ENCODE peak calls at places on chromosomes 7 and 10, in six cellular contexts. One of them, this sample, is unnamed.

GRCh38 chr7:45421826-45422225 is 152.3 kb upstream of the ADCY1 start:
- ATAC-seq in heart right ventricle: no peak
- ATAC-seq in CD4-positive, alpha-beta T cell: no peak
- ATAC-seq in right lobe of liver: no peak
- ATAC-seq in A549: no peak
- ATAC-seq in Right ventricle myocardium inferior: no peak
- ATAC-seq in this sample: no peak

GRCh38 chr10:109892087-109892486 is 31.2 kb downstream of the XPNPEP1 start:
- ATAC-seq in CD4-positive, alpha-beta T cell: no peak
- ATAC-seq in heart right ventricle: no peak
- ATAC-seq in A549: no peak
- ATAC-seq in Right ventricle myocardium inferior: no peak
- ATAC-seq in right lobe of liver: no peak
- ATAC-seq in this sample: no peak

GRCh38 chr7:153188161-153188560 is 428.6 kb downstream of the ACTR3B start:
- ATAC-seq in Right ventricle myocardium inferior: no peak
- ATAC-seq in heart right ventricle: no peak
- ATAC-seq in CD4-positive, alpha-beta T cell: no peak
- ATAC-seq in right lobe of liver: no peak
- ATAC-seq in A549: no peak
- ATAC-seq in this sample: no peak

GRCh38 chr10:86595496-86595895 is 58.9 kb upstream of the OPN4 start:
- ATAC-seq in right lobe of liver: no peak
- ATAC-seq in heart right ventricle: no peak
- ATAC-seq in CD4-positive, alpha-beta T cell: no peak
- ATAC-seq in Right ventricle myocardium inferior: no peak
- ATAC-seq in A549: no peak
- ATAC-seq in this sample: no peak

GRCh38 chr10:6464862-6465430 is 115.1 kb downstream of the PRKCQ start:
- ATAC-seq in CD4-positive, alpha-beta T cell: no peak
- ATAC-seq in heart right ventricle: no peak
- ATAC-seq in Right ventricle myocardium inferior: no peak
- ATAC-seq in A549: no peak
- ATAC-seq in right lobe of liver: no peak
- ATAC-seq in this sample: no peak

GRCh38 chr7:151088856-151089699 is 2.8 kb downstream of the AGAP3 start:
- ATAC-seq in heart right ventricle: peak; percentile 70
- ATAC-seq in right lobe of liver: peak; percentile 42
- ATAC-seq in A549: no peak
- ATAC-seq in CD4-positive, alpha-beta T cell: no peak
- ATAC-seq in Right ventricle myocardium inferior: peak; percentile 34
- ATAC-seq in this sample: peak; percentile 51

GRCh38 chr10:124436191-124436638 is 13.6 kb downstream of the NKX1-2 start:
- ATAC-seq in CD4-positive, alpha-beta T cell: no peak
- ATAC-seq in heart right ventricle: no peak
- ATAC-seq in Right ventricle myocardium inferior: no peak
- ATAC-seq in A549: no peak
- ATAC-seq in right lobe of liver: no peak
- ATAC-seq in this sample: no peak

GRCh38 chr10:86872757-86873156 is 84.7 kb downstream of the MMRN2 start:
- ATAC-seq in right lobe of liver: peak; percentile 90
- ATAC-seq in A549: no peak
- ATAC-seq in heart right ventricle: peak; percentile 53
- ATAC-seq in CD4-positive, alpha-beta T cell: no peak
- ATAC-seq in Right ventricle myocardium inferior: peak; percentile 45
- ATAC-seq in this sample: peak; percentile 46

GRCh38 chr10:59180689-59181270 is 4.3 kb downstream of the PHYHIPL start:
- ATAC-seq in CD4-positive, alpha-beta T cell: no peak
- ATAC-seq in Right ventricle myocardium inferior: no peak
- ATAC-seq in A549: no peak
- ATAC-seq in heart right ventricle: no peak
- ATAC-seq in right lobe of liver: no peak
- ATAC-seq in this sample: no peak

GRCh38 chr7:23470290-23471089 is at the start of gene IGF2BP3:
- ATAC-seq in CD4-positive, alpha-beta T cell: no peak
- ATAC-seq in right lobe of liver: no peak
- ATAC-seq in Right ventricle myocardium inferior: no peak
- ATAC-seq in A549: peak; percentile 35
- ATAC-seq in heart right ventricle: no peak
- ATAC-seq in this sample: no peak

GRCh38 chr7:102953421-102953820 is 40.6 kb downstream of the LRRC17 start:
- ATAC-seq in Right ventricle myocardium inferior: no peak
- ATAC-seq in A549: no peak
- ATAC-seq in CD4-positive, alpha-beta T cell: no peak
- ATAC-seq in heart right ventricle: no peak
- ATAC-seq in right lobe of liver: no peak
- ATAC-seq in this sample: no peak

GRCh38 chr10:67492317-67493019 is 203.5 kb downstream of the CTNNA3 start:
- ATAC-seq in CD4-positive, alpha-beta T cell: no peak
- ATAC-seq in right lobe of liver: no peak
- ATAC-seq in A549: peak; percentile 56
- ATAC-seq in Right ventricle myocardium inferior: no peak
- ATAC-seq in heart right ventricle: no peak
- ATAC-seq in this sample: no peak

GRCh38 chr7:41940760-41941343 is 238.0 kb upstream of the INHBA start:
- ATAC-seq in right lobe of liver: peak; percentile 79
- ATAC-seq in A549: peak; percentile 79
- ATAC-seq in CD4-positive, alpha-beta T cell: peak; percentile 71
- ATAC-seq in heart right ventricle: peak; percentile 88
- ATAC-seq in Right ventricle myocardium inferior: peak; percentile 82
- ATAC-seq in this sample: peak; percentile 76

GRCh38 chr10:32347363-32347735 is 391 bp upstream of the EPC1 start:
- ATAC-seq in A549: no peak
- ATAC-seq in heart right ventricle: no peak
- ATAC-seq in right lobe of liver: no peak
- ATAC-seq in CD4-positive, alpha-beta T cell: peak; percentile 1
- ATAC-seq in Right ventricle myocardium inferior: no peak
- ATAC-seq in this sample: no peak

GRCh38 chr7:5322621-5323410 is 40.1 kb downstream of the SLC29A4 start:
- ATAC-seq in right lobe of liver: no peak
- ATAC-seq in A549: no peak
- ATAC-seq in heart right ventricle: no peak
- ATAC-seq in CD4-positive, alpha-beta T cell: no peak
- ATAC-seq in Right ventricle myocardium inferior: no peak
- ATAC-seq in this sample: no peak

GRCh38 chr7:91556956-91557650 is 292.9 kb downstream of the FZD1 start:
- ATAC-seq in heart right ventricle: no peak
- ATAC-seq in right lobe of liver: no peak
- ATAC-seq in CD4-positive, alpha-beta T cell: no peak
- ATAC-seq in A549: no peak
- ATAC-seq in Right ventricle myocardium inferior: no peak
- ATAC-seq in this sample: no peak

GRCh38 chr7:28609608-28610007 is 197.3 kb downstream of the CREB5 start:
- ATAC-seq in right lobe of liver: no peak
- ATAC-seq in Right ventricle myocardium inferior: peak; percentile 81
- ATAC-seq in heart right ventricle: peak; percentile 73
- ATAC-seq in A549: no peak
- ATAC-seq in CD4-positive, alpha-beta T cell: no peak
- ATAC-seq in this sample: no peak

GRCh38 chr7:155129789-155130188 is 59.7 kb downstream of the HTR5A start:
- ATAC-seq in CD4-positive, alpha-beta T cell: no peak
- ATAC-seq in heart right ventricle: no peak
- ATAC-seq in Right ventricle myocardium inferior: no peak
- ATAC-seq in right lobe of liver: no peak
- ATAC-seq in A549: no peak
- ATAC-seq in this sample: no peak

GRCh38 chr7:46201966-46202365 is 280.9 kb upstream of the IGFBP3 start:
- ATAC-seq in A549: no peak
- ATAC-seq in heart right ventricle: no peak
- ATAC-seq in Right ventricle myocardium inferior: no peak
- ATAC-seq in CD4-positive, alpha-beta T cell: no peak
- ATAC-seq in right lobe of liver: no peak
- ATAC-seq in this sample: no peak

GRCh38 chr7:6228363-6228762 is 44.1 kb downstream of the CYTH3 start:
- ATAC-seq in heart right ventricle: peak; percentile 70
- ATAC-seq in A549: no peak
- ATAC-seq in CD4-positive, alpha-beta T cell: no peak
- ATAC-seq in right lobe of liver: peak; percentile 70
- ATAC-seq in Right ventricle myocardium inferior: peak; percentile 50
- ATAC-seq in this sample: no peak

GRCh38 chr10:52232561-52233350 is 81.3 kb upstream of the DKK1 start:
- ATAC-seq in CD4-positive, alpha-beta T cell: no peak
- ATAC-seq in Right ventricle myocardium inferior: peak; percentile 50
- ATAC-seq in heart right ventricle: no peak
- ATAC-seq in right lobe of liver: peak; percentile 60
- ATAC-seq in A549: peak; percentile 70
- ATAC-seq in this sample: no peak

GRCh38 chr10:96306516-96306915 is 2.3 kb downstream of the DNTT start:
- ATAC-seq in CD4-positive, alpha-beta T cell: peak; percentile 55
- ATAC-seq in A549: no peak
- ATAC-seq in right lobe of liver: peak; percentile 56
- ATAC-seq in Right ventricle myocardium inferior: peak; percentile 69
- ATAC-seq in heart right ventricle: peak; percentile 65
- ATAC-seq in this sample: no peak

GRCh38 chr10:118840071-118840775 is 85.5 kb upstream of the CACUL1 start:
- ATAC-seq in A549: no peak
- ATAC-seq in CD4-positive, alpha-beta T cell: no peak
- ATAC-seq in heart right ventricle: no peak
- ATAC-seq in Right ventricle myocardium inferior: no peak
- ATAC-seq in right lobe of liver: no peak
- ATAC-seq in this sample: no peak

GRCh38 chr7:1530946-1531262 is 402 bp downstream of the MAFK start:
- ATAC-seq in CD4-positive, alpha-beta T cell: peak; percentile 30
- ATAC-seq in right lobe of liver: no peak
- ATAC-seq in Right ventricle myocardium inferior: no peak
- ATAC-seq in A549: no peak
- ATAC-seq in heart right ventricle: no peak
- ATAC-seq in this sample: no peak

GRCh38 chr7:28903779-28904538 is 54.2 kb downstream of the TRIL start:
- ATAC-seq in heart right ventricle: no peak
- ATAC-seq in A549: no peak
- ATAC-seq in CD4-positive, alpha-beta T cell: no peak
- ATAC-seq in right lobe of liver: peak; percentile 49
- ATAC-seq in Right ventricle myocardium inferior: no peak
- ATAC-seq in this sample: no peak

GRCh38 chr10:110036640-110037039 is 28.9 kb downstream of the ADD3 start:
- ATAC-seq in heart right ventricle: no peak
- ATAC-seq in A549: no peak
- ATAC-seq in Right ventricle myocardium inferior: no peak
- ATAC-seq in right lobe of liver: no peak
- ATAC-seq in CD4-positive, alpha-beta T cell: no peak
- ATAC-seq in this sample: no peak

GRCh38 chr10:8159628-8160165 is 105.2 kb downstream of the GATA3 start:
- ATAC-seq in heart right ventricle: no peak
- ATAC-seq in CD4-positive, alpha-beta T cell: no peak
- ATAC-seq in Right ventricle myocardium inferior: no peak
- ATAC-seq in A549: no peak
- ATAC-seq in right lobe of liver: no peak
- ATAC-seq in this sample: no peak

GRCh38 chr7:3065724-3066143 is 22.1 kb upstream of the CARD11 start:
- ATAC-seq in Right ventricle myocardium inferior: no peak
- ATAC-seq in heart right ventricle: no peak
- ATAC-seq in CD4-positive, alpha-beta T cell: peak; percentile 36
- ATAC-seq in A549: no peak
- ATAC-seq in right lobe of liver: peak; percentile 26
- ATAC-seq in this sample: no peak

GRCh38 chr7:1156782-1157535 is 3.0 kb downstream of the ZFAND2A start:
- ATAC-seq in A549: peak; percentile 66
- ATAC-seq in CD4-positive, alpha-beta T cell: no peak
- ATAC-seq in Right ventricle myocardium inferior: no peak
- ATAC-seq in heart right ventricle: no peak
- ATAC-seq in right lobe of liver: peak; percentile 74
- ATAC-seq in this sample: no peak

GRCh38 chr7:112770051-112770450 is 20.1 kb downstream of the TMEM168 start:
- ATAC-seq in Right ventricle myocardium inferior: no peak
- ATAC-seq in right lobe of liver: no peak
- ATAC-seq in heart right ventricle: no peak
- ATAC-seq in A549: no peak
- ATAC-seq in CD4-positive, alpha-beta T cell: no peak
- ATAC-seq in this sample: no peak

GRCh38 chr10:94125856-94126255 is 132.1 kb downstream of the PLCE1 start:
- ATAC-seq in Right ventricle myocardium inferior: no peak
- ATAC-seq in heart right ventricle: no peak
- ATAC-seq in A549: no peak
- ATAC-seq in CD4-positive, alpha-beta T cell: no peak
- ATAC-seq in right lobe of liver: no peak
- ATAC-seq in this sample: no peak

GRCh38 chr10:63798599-63799498 is 277.6 kb downstream of the REEP3 start:
- ATAC-seq in heart right ventricle: peak; percentile 94
- ATAC-seq in Right ventricle myocardium inferior: peak; percentile 88
- ATAC-seq in CD4-positive, alpha-beta T cell: no peak
- ATAC-seq in A549: peak; percentile 51
- ATAC-seq in right lobe of liver: peak; percentile 77
- ATAC-seq in this sample: peak; percentile 82

GRCh38 chr7:113774182-113774807 is 144.5 kb downstream of the PPP1R3A start:
- ATAC-seq in Right ventricle myocardium inferior: peak; percentile 72
- ATAC-seq in heart right ventricle: peak; percentile 83
- ATAC-seq in A549: no peak
- ATAC-seq in right lobe of liver: peak; percentile 73
- ATAC-seq in CD4-positive, alpha-beta T cell: no peak
- ATAC-seq in this sample: no peak

GRCh38 chr7:107173691-107174406 is 5.0 kb downstream of the HBP1 start:
- ATAC-seq in Right ventricle myocardium inferior: no peak
- ATAC-seq in A549: no peak
- ATAC-seq in heart right ventricle: no peak
- ATAC-seq in right lobe of liver: no peak
- ATAC-seq in CD4-positive, alpha-beta T cell: no peak
- ATAC-seq in this sample: no peak

GRCh38 chr7:45627691-45628456 is 53.7 kb downstream of the ADCY1 start:
- ATAC-seq in A549: no peak
- ATAC-seq in Right ventricle myocardium inferior: no peak
- ATAC-seq in heart right ventricle: no peak
- ATAC-seq in CD4-positive, alpha-beta T cell: no peak
- ATAC-seq in right lobe of liver: no peak
- ATAC-seq in this sample: no peak

GRCh38 chr7:150745868-150746267 is 8.7 kb downstream of the GIMAP5 start:
- ATAC-seq in CD4-positive, alpha-beta T cell: no peak
- ATAC-seq in A549: no peak
- ATAC-seq in Right ventricle myocardium inferior: no peak
- ATAC-seq in right lobe of liver: no peak
- ATAC-seq in heart right ventricle: no peak
- ATAC-seq in this sample: no peak

GRCh38 chr7:155570171-155570958 is 24.0 kb upstream of the CNPY1 start:
- ATAC-seq in right lobe of liver: no peak
- ATAC-seq in A549: no peak
- ATAC-seq in Right ventricle myocardium inferior: no peak
- ATAC-seq in heart right ventricle: no peak
- ATAC-seq in CD4-positive, alpha-beta T cell: no peak
- ATAC-seq in this sample: no peak

This sample was measured in gastroesophageal sphincter.